ENCODE peak calls at places on chromosomes 16 and 17, in nine cellular contexts. L is uterus; T is PC-9; O is adrenal gland; I is ascending aorta; R is CD4-positive, CD25-positive, alpha-beta regulatory T cell; A is CD4-positive, alpha-beta memory T cell; K is naive thymus-derived CD4-positive, alpha-beta T cell; S is lung. H is an unnamed sample.

GRCh38 chr17:81365148-81365600 is 30.1 kb upstream of the BAHCC1 start:
- DNase-seq in A (no peak), K (no peak), R (no peak), L (peak; percentile 70), T (peak; percentile 85), I (peak; percentile 85), O (peak; percentile 81), S (peak; percentile 77), H (peak; percentile 86)

GRCh38 chr17:50255766-50256480 is 18.3 kb upstream of the TMEM92 start:
- DNase-seq in L (no peak), S (no peak), O (no peak), A (no peak), T (no peak), R (no peak), K (no peak), I (no peak), H (no peak)

GRCh38 chr16:25256821-25257503 is 683 bp downstream of the ZKSCAN2 start:
- DNase-seq in R (no peak), T (no peak), L (no peak), A (no peak), K (peak; percentile 7), S (no peak), I (peak; percentile 62), O (peak; percentile 11), H (peak; percentile 50)

GRCh38 chr17:73560661-73561060 is 83.6 kb downstream of the SDK2 start:
- DNase-seq in K (no peak), A (no peak), R (no peak), I (no peak), S (no peak), T (no peak), O (no peak), L (no peak), H (no peak)

GRCh38 chr17:79652999-79653643 is 42.3 kb upstream of the RBFOX3 start:
- DNase-seq in R (no peak), S (no peak), O (no peak), K (no peak), A (no peak), L (peak; percentile 21), I (no peak), T (no peak), H (no peak)

GRCh38 chr17:52297230-52298010 is 138.9 kb upstream of the CA10 start:
- DNase-seq in S (no peak), L (no peak), I (no peak), O (no peak), T (no peak), K (no peak), R (no peak), A (no peak), H (no peak)

GRCh38 chr16:28607116-28607623 is 2.7 kb downstream of the SULT1A1 start:
- DNase-seq in O (no peak), S (no peak), K (no peak), R (no peak), I (peak; percentile 63), L (no peak), T (no peak), A (no peak), H (no peak)

GRCh38 chr16:27531186-27531585 is 18.5 kb downstream of the GTF3C1 start:
- DNase-seq in L (no peak), S (no peak), T (no peak), I (no peak), K (no peak), O (no peak), R (no peak), A (no peak), H (no peak)

GRCh38 chr16:67884684-67885083 is at the start of gene NRN1L:
- DNase-seq in S (peak; percentile 85), I (peak; percentile 93), R (no peak), K (no peak), T (peak; percentile 91), L (peak; percentile 92), O (peak; percentile 96), A (no peak), H (peak; percentile 31)

GRCh38 chr17:9531080-9531479 is 44.5 kb downstream of the STX8 start:
- DNase-seq in R (no peak), I (no peak), S (no peak), L (no peak), A (no peak), K (no peak), T (no peak), O (no peak), H (no peak)

GRCh38 chr16:716768-717325 is 1.9 kb downstream of the METRN start:
- DNase-seq in A (no peak), T (no peak), O (no peak), K (no peak), I (no peak), S (no peak), R (no peak), L (no peak), H (no peak)

GRCh38 chr16:714079-714478 is 839 bp upstream of the METRN start:
- DNase-seq in O (no peak), T (no peak), I (no peak), R (no peak), K (no peak), S (no peak), L (no peak), A (no peak), H (no peak)

GRCh38 chr16:716250-716607 is 1.3 kb downstream of the METRN start:
- DNase-seq in S (no peak), I (no peak), L (no peak), R (no peak), O (peak; percentile 80), A (no peak), T (peak; percentile 56), K (no peak), H (no peak)

GRCh38 chr16:715448-716249 is 731 bp downstream of the METRN start:
- DNase-seq in K (no peak), I (no peak), S (no peak), T (peak; percentile 45), L (no peak), O (no peak), A (no peak), R (no peak), H (peak; percentile 55)

DNA sequence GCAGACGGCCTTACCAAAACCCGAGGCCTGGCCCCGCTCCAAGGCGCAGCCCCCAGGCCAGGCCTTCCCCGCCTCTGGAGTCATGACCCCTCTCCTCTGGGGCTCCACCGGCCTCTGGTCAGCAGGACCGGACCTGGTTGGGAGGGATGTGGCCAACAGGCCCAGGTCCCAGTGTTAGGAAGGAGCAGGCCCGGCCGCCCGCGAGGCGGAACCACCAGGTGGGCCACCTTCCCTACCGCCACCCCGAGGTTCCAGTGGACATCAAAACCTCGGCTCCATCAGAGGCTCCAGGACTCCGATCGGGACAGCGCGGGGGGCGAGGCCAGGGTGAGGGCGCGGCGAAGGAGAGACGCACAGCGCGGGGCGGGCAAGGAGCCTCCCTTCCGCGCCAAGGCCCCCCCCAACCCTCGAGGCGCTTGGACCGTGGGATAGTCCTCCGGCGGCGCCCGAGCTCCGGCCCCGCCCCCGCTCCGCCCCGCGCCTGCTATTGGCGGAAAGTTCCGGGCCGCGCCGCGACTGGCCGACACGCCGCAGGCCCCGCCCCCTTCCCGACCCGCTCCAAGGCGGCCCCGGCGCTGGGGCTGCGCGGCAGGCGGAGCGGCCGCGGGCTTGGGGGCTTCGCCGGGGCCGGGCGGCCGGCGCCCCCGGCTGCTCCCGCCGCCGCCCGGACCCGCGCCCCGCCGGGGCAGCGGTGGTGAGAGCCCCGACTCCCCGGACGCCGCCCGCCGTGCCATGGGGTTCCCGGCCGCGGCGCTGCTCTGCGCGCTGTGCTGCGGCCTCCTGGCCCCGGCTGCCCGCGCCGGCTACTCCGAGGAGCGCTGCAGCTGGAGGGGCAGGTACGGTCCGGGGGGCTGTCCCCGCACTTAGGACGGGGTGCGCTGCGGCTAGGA is at the start of gene METRN:
- DNase-seq in R (peak; percentile 81), O (peak; percentile 92), I (peak; percentile 95), A (peak; percentile 84), S (peak; percentile 91), L (peak; percentile 87), T (peak; percentile 96), K (peak; percentile 83), H (peak; percentile 95)
- H3K4me3 ChIP-seq in R (no peak within 1 kb of the TSS), O (no peak within 1 kb of the TSS), I (peak within 1 kb of the TSS; percentile 93), A (no peak within 1 kb of the TSS), S (peak within 1 kb of the TSS; percentile 62), L (peak within 1 kb of the TSS; percentile 52), T (peak within 1 kb of the TSS; percentile 81), K (peak within 1 kb of the TSS; percentile 30), H (peak within 1 kb of the TSS; percentile 74)

GRCh38 chr17:61650749-61651148 is 59.7 kb upstream of the NACA2 start:
- DNase-seq in T (no peak), S (no peak), I (no peak), K (no peak), L (no peak), A (no peak), O (no peak), R (no peak), H (no peak)
- H3K9me3 ChIP-seq in T (no peaks in the 10 kb centered on the region), S (peaks cover 12% of the 10 kb centered on the region), I (peaks cover 3% of the 10 kb centered on the region), K (no peaks in the 10 kb centered on the region), L (no peaks in the 10 kb centered on the region), A (no peaks in the 10 kb centered on the region), O (no peaks in the 10 kb centered on the region), R (peaks cover 8% of the 10 kb centered on the region), H (no peaks in the 10 kb centered on the region)

GRCh38 chr16:23754594-23755483 is at the start of gene CHP2:
- DNase-seq in T (no peak), L (no peak), I (no peak), R (no peak), O (peak; percentile 14), S (no peak), A (no peak), K (no peak), H (no peak)
- H3K4me3 ChIP-seq in T (no peak within 1 kb of the TSS), L (no peak within 1 kb of the TSS), I (peak within 1 kb of the TSS; percentile 30), R (no peak within 1 kb of the TSS), O (no peak within 1 kb of the TSS), S (no peak within 1 kb of the TSS), A (no peak within 1 kb of the TSS), K (no peak within 1 kb of the TSS), H (peak within 1 kb of the TSS; percentile 42)

DNA sequence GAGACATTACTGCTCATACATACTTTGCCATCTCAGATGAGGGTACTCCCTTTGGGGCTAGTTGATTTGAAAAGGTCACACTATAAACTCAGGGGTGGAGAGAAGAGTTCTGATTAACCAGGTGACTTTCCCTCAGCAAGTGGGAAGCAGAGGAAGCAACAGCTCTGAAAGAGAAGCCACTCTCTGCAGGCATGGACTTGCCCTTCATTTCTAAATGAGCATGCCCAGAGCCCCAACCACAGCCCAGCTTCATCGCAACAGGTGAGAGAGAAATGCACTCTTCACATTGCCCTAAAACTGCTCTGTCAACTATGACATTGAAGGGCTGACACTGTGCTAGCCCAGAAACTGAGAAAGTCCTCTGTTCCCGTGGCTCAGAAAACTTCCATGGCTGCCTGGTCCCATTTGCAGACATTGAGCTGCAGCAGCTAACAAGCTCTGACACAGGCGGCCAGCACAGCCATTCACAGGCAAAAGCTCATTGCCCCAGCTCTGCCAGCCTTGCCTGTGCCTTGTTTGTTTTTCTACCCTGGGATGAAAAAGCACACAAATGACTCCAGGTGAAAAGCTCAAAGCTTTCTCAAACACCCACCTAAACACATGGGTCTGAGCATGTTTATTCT is 419.8 kb upstream of the DYNLRB2 start:
- DNase-seq in S (no peak), K (no peak), O (no peak), T (no peak), R (no peak), A (no peak), L (no peak), I (no peak), H (no peak)
- H3K9me3 ChIP-seq in S (no peaks in the 10 kb centered on the region), K (no peaks in the 10 kb centered on the region), O (no peaks in the 10 kb centered on the region), T (no peaks in the 10 kb centered on the region), R (no peaks in the 10 kb centered on the region), A (no peaks in the 10 kb centered on the region), L (no peaks in the 10 kb centered on the region), I (no peaks in the 10 kb centered on the region), H (no peaks in the 10 kb centered on the region)

DNA sequence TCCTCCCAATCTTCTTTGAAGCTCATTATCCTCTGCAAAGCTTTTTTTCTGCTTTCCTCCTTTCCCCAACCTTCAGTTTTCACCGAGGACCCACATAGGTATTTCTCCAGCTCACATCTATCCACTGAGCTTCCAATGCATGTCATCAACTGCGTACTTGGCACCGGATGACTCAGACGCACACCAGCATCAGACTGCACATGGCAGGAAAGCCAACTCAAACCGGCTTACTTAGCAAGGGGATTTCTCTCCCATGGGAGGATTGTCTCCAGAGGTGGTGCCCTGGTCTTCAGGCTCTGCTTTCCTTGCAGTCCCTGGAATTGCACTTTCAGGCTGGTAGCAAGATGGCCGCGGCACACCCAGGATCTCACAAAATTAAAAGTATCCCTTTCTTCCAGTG is 1.7 kb upstream of the AKTIP start:
- DNase-seq in A (peak; percentile 30), S (no peak), I (no peak), T (no peak), O (no peak), L (peak; percentile 40), K (peak; percentile 38), R (no peak), H (no peak)
- H3K4me3 ChIP-seq in A (peak overlapping the region; percentile 19), S (no peak overlapping the region), I (peak overlapping the region; percentile 61), T (no peak overlapping the region), O (no peak overlapping the region), L (no peak overlapping the region), K (peak overlapping the region; percentile 66), R (peak overlapping the region; percentile 72), H (no peak overlapping the region)